ENCODE peak calls at places on chromosomes 1 and 21, in six cellular contexts. A is HCT116, N is astrocyte, R is K562, Q is PC-3, D is IMR-90. X is an unnamed sample.
A peak's percentile ranks its signal among the peaks of the same experiment; 100 is the strongest.

GRCh38 chr1:3742439-3743298 is 9.6 kb upstream of the CCDC27 start:
- DNase-seq in A (no peak), N (no peak), R (no peak), Q (no peak), D (no peak), X (no peak)

GRCh38 chr1:54795841-54796468 is 5.2 kb downstream of the TTC22 start:
- DNase-seq in A (no peak), N (no peak), R (no peak), Q (no peak), D (no peak), X (no peak)

GRCh38 chr1:172758242-172758641 is 99.3 kb downstream of the FASLG start:
- DNase-seq in A (no peak), N (no peak), R (no peak), Q (peak; percentile 32), D (no peak), X (no peak)

GRCh38 chr21:28608646-28609045 is 384.0 kb downstream of the LTN1 start:
- DNase-seq in A (no peak), N (no peak), R (no peak), Q (no peak), D (no peak), X (no peak)

GRCh38 chr1:188499690-188500089 is 1670.9 kb downstream of the PLA2G4A start:
- DNase-seq in A (no peak), N (peak; percentile 5), R (no peak), Q (no peak), D (peak; percentile 19), X (no peak)

GRCh38 chr21:35036521-35037383 is 12.3 kb downstream of the RUNX1 start:
- DNase-seq in A (no peak), N (no peak), R (no peak), Q (no peak), D (no peak), X (no peak)

GRCh38 chr1:32413507-32414185 is 19.4 kb upstream of the BSDC1 start:
- DNase-seq in A (peak; percentile 69), N (no peak), R (peak; percentile 96), Q (peak; percentile 88), D (peak; percentile 68), X (no peak)

GRCh38 chr1:172041689-172042088 is 200.4 kb downstream of the DNM3 start:
- DNase-seq in A (peak; percentile 3), N (peak; percentile 29), R (no peak), Q (peak; percentile 72), D (peak; percentile 30), X (no peak)

GRCh38 chr1:36761073-36761472 is 273.2 kb downstream of the GRIK3 start:
- DNase-seq in A (no peak), N (no peak), R (no peak), Q (peak; percentile 41), D (no peak), X (no peak)

GRCh38 chr1:232464325-232464724 is 165.6 kb downstream of the SIPA1L2 start:
- DNase-seq in A (no peak), N (no peak), R (no peak), Q (no peak), D (no peak), X (no peak)

GRCh38 chr1:232462200-232462599 is 167.7 kb downstream of the SIPA1L2 start:
- DNase-seq in A (no peak), N (no peak), R (no peak), Q (peak; percentile 53), D (peak; percentile 20), X (no peak)

GRCh38 chr1:232467073-232467760 is 162.7 kb downstream of the SIPA1L2 start:
- DNase-seq in A (no peak), N (no peak), R (no peak), Q (peak; percentile 12), D (no peak), X (no peak)

GRCh38 chr1:232459826-232460225 is 170.1 kb downstream of the SIPA1L2 start:
- DNase-seq in A (no peak), N (no peak), R (no peak), Q (no peak), D (no peak), X (no peak)

DNA sequence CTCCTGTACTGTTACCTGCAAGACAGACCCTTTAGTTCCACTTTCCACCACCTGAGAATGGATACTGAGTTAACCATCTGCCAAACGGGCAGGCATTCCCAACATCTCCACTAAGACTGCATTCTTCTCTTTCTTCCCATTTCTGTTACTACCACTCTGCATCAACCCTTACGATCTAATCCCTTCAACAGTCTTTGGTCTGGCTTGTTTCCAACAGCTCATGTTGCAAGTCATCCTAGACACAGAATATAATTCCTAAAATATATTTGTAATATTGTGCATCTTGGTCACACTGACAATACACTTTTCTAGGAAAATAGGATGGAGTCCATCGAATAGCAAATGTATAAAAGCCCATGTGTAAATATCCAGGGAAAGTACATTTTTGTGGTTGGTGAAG is 166.7 kb downstream of the SIPA1L2 start:
- DNase-seq in A (no peak), N (peak; percentile 31), R (no peak), Q (peak; percentile 11), D (peak; percentile 61), X (no peak)
- H3K4me2 ChIP-seq in A (no peak overlapping the region), N (no peak overlapping the region), R (no peak overlapping the region), Q (no peak overlapping the region), D (no peak overlapping the region), X (no peak overlapping the region)

GRCh38 chr1:181568736-181569135 is 85.4 kb downstream of the CACNA1E start:
- DNase-seq in A (no peak), N (no peak), R (no peak), Q (no peak), D (no peak), X (no peak)
- H3K4me2 ChIP-seq in A (no peak overlapping the region), N (no peak overlapping the region), R (no peak overlapping the region), Q (no peak overlapping the region), D (no peak overlapping the region), X (no peak overlapping the region)

GRCh38 chr1:158830904-158831507 is at the start of gene MNDA:
- DNase-seq in A (no peak), N (no peak), R (no peak), Q (no peak), D (no peak), X (no peak)
- H3K4me2 ChIP-seq in A (no peak within 1 kb of the TSS), N (no peak within 1 kb of the TSS), R (no peak within 1 kb of the TSS), Q (no peak within 1 kb of the TSS), D (no peak within 1 kb of the TSS), X (no peak within 1 kb of the TSS)

GRCh38 chr1:208241541-208241940 is 2.6 kb downstream of the PLXNA2 start:
- DNase-seq in A (no peak), N (no peak), R (no peak), Q (no peak), D (no peak), X (no peak)

GRCh38 chr1:208240698-208241355 is 3.4 kb downstream of the PLXNA2 start:
- DNase-seq in A (no peak), N (no peak), R (no peak), Q (no peak), D (no peak), X (no peak)

GRCh38 chr1:208238710-208239517 is 5.3 kb downstream of the PLXNA2 start:
- DNase-seq in A (peak; percentile 7), N (peak; percentile 25), R (peak; percentile 82), Q (peak; percentile 71), D (peak; percentile 57), X (no peak)

GRCh38 chr1:208242186-208242585 is 2.0 kb downstream of the PLXNA2 start:
- DNase-seq in A (no peak), N (no peak), R (peak; percentile 9), Q (no peak), D (no peak), X (no peak)

DNA sequence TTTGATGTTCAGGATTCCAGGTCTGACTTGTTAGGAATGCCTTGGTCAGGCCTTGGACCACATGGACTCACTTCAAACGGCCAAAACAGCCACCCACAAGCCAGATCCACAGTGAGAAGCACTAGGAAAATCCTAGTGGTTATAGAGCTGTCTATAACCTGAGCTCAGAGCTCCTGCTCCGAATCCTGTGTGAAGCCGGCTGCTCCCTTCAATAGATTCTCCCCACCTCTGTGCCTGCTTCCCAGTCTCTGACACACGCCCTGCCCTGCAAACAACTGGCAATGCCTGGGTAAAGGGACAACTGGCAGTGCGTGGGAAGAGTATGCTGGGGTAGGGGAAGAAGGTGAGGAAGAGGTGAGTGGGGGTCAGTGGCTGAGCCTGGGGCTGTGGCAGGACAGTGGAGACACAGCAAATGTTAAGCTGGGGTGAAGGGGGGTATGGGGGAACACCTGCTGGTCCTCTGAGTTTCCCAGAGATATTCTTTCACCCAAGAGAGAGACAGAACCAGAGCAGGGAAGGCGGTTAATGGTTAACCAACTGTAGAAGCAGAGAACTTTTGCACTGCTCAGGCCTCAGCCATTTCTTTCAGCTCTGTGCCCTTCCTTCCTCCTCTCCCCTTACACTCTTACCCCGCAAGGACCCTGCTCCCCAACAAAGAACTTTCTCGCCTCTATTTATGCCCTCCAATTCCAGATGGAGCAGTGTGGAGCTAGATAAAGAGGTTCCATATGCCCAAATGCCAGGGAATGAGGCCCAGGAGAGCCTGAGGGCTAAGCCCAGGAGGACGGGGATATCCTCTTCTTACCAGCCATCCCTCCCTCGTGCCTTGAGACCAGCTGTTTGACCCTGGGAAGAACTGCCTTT is 4.4 kb downstream of the PLXNA2 start:
- DNase-seq in A (no peak), N (peak; percentile 14), R (no peak), Q (no peak), D (no peak), X (no peak)
- H3K4me2 ChIP-seq in A (no peak overlapping the region), N (peak overlapping the region; percentile 43), R (no peak overlapping the region), Q (peak overlapping the region; percentile 5), D (no peak overlapping the region), X (no peak overlapping the region)

GRCh38 chr21:44910229-44911065 is 10.3 kb downstream of the ITGB2 start:
- DNase-seq in A (no peak), N (no peak), R (no peak), Q (no peak), D (no peak), X (no peak)
- H3K4me2 ChIP-seq in A (no peak overlapping the region), N (no peak overlapping the region), R (no peak overlapping the region), Q (peak overlapping the region; percentile 50), D (no peak overlapping the region), X (no peak overlapping the region)

DNA sequence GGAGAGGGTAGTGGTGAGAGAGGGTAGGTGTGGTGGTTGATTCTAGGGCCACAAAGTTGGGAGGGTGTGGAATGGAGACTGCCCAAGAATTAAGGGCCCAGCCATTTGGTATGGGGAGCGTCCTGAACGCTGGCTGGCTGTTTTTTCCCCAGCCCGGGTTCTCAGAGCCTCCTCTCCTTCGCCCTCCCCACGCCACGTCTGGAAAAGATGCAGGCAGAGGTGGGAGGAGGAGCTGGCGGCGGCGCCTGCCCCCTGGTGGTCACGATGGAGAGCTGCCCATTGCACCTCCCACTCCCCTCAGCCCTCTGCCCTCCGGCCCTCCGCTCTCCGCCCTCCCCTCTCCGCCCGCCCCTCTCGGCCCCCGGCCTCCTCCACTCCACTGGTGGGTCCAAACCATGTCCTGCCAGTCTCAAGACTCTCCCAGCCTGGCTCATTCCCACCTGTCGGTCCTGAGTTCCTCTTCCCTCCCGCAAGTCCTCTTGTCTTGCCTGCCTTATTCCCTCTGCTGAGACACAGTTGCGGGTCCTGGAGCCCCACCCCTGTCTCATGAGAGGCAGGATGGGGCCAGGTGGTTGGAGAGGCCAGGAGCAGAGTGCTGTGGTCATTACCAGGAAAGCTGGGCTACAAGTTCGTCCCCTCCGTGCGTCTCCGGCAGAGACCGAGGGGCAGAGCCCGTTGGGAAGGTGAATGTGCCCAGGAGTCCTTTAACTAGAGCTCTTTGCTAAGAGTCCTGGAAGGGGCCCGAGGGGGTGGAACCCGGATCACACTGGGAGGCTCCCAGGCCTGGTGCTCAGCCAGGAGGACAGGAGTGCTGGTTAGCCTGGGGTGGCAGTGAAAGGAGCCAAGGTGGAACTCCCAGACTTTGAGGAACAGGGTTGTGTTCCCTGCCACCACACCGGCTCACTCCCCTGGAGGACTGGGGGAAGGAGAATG is 22.6 kb downstream of the ETNK2 start:
- DNase-seq in A (no peak), N (peak; percentile 30), R (peak; percentile 73), Q (peak; percentile 77), D (peak; percentile 61), X (peak; percentile 94)
- H3K4me2 ChIP-seq in A (peak overlapping the region; percentile 63), N (peak overlapping the region; percentile 60), R (peak overlapping the region; percentile 2), Q (peak overlapping the region; percentile 79), D (peak overlapping the region; percentile 20), X (peak overlapping the region; percentile 0)

X was measured in H1.